ENCODE peak calls at places on chromosomes 5 and 9, in seven cellular contexts. I is stimulated activated CD4-positive, alpha-beta T cell treated with anti-CD3 and anti-CD28 coated beads, Interleukin-12 subunit alpha, Interleukin-12 subunit beta, amount 100 ng/mL, for 48 hours; K is fibroblast of gingiva; S is mucosa of gallbladder; T is NCI-H345; B is RWPE1; O is D721Med. W is an unnamed sample.

GRCh38 chr5:153523196-153523595 is 32.7 kb downstream of the GRIA1 start:
- DNase-seq in I (no peak), K (peak; percentile 63), S (no peak), T (no peak), B (no peak), O (no peak), W (no peak)

GRCh38 chr5:114782217-114782616 is 387.5 kb downstream of the TRIM36 start:
- DNase-seq in I (no peak), K (no peak), S (no peak), T (no peak), B (no peak), O (no peak), W (no peak)

GRCh38 chr9:16414451-16414850 is 456.0 kb downstream of the BNC2 start:
- DNase-seq in I (no peak), K (no peak), S (no peak), T (no peak), B (no peak), O (no peak), W (no peak)

GRCh38 chr9:120742951-120743416 is 28.7 kb upstream of the MEGF9 start:
- DNase-seq in I (no peak), K (no peak), S (no peak), T (peak; percentile 9), B (peak; percentile 66), O (no peak), W (peak; percentile 44)

GRCh38 chr5:135448796-135449507 is 1.8 kb upstream of the DCANP1 start:
- DNase-seq in I (no peak), K (no peak), S (no peak), T (no peak), B (no peak), O (no peak), W (no peak)

GRCh38 chr5:33423018-33423630 is 17.6 kb upstream of the TARS1 start:
- DNase-seq in I (no peak), K (peak; percentile 45), S (no peak), T (no peak), B (peak; percentile 28), O (no peak), W (peak; percentile 3)

GRCh38 chr9:119852399-119852798 is 483.2 kb upstream of the BRINP1 start:
- DNase-seq in I (no peak), K (no peak), S (no peak), T (no peak), B (no peak), O (no peak), W (no peak)

GRCh38 chr5:33148076-33148501 is 292.7 kb upstream of the TARS1 start:
- DNase-seq in I (no peak), K (peak; percentile 94), S (peak; percentile 12), T (no peak), B (peak; percentile 80), O (no peak), W (no peak)

GRCh38 chr9:136353088-136353487 is 10.5 kb downstream of the DNLZ start:
- DNase-seq in I (no peak), K (no peak), S (no peak), T (no peak), B (no peak), O (no peak), W (no peak)

W was measured in NCI-H146.